ENCODE peak calls at places on chromosomes 7 and 10, in five cellular contexts. E is SK-N-SH, J is HCT116, T is HepG2, Q is GM12878. P is an unnamed sample.
A peak's percentile ranks its signal among the peaks of the same experiment; 100 is the strongest.

GRCh38 chr7:50587737-50588136 is 22.5 kb upstream of the DDC start:
- DNase-seq in E (no peak), J (no peak), T (no peak), Q (no peak), P (no peak)

GRCh38 chr7:46784746-46785145 is 797.2 kb downstream of the TNS3 start:
- DNase-seq in T (no peak), Q (no peak), J (peak; percentile 56), E (no peak), P (no peak)

GRCh38 chr10:97849491-97850402 is at the start of gene GOLGA7B:
- DNase-seq in T (peak; percentile 5), E (peak; percentile 92), J (no peak), Q (no peak), P (no peak)

GRCh38 chr7:41027428-41028115 is 675.3 kb downstream of the INHBA start:
- DNase-seq in Q (no peak), T (no peak), E (no peak), J (no peak), P (no peak)

GRCh38 chr7:74300951-74301350 is 11.7 kb downstream of the CLIP2 start:
- DNase-seq in J (no peak), E (no peak), T (no peak), Q (no peak), P (no peak)

GRCh38 chr10:97196213-97197029 is 10.7 kb upstream of the SLIT1 start:
- DNase-seq in J (peak; percentile 45), T (peak; percentile 47), E (peak; percentile 90), Q (no peak), P (peak; percentile 3)

GRCh38 chr10:127243490-127244272 is 47.3 kb upstream of the INSYN2A start:
- DNase-seq in E (peak; percentile 43), T (peak; percentile 46), J (peak; percentile 39), Q (no peak), P (no peak)

GRCh38 chr10:571643-572042 is 117.8 kb downstream of the DIP2C start:
- DNase-seq in E (no peak), T (no peak), J (no peak), Q (no peak), P (no peak)

GRCh38 chr10:75877877-75878276 is 446.5 kb downstream of the LRMDA start:
- DNase-seq in T (peak; percentile 37), Q (no peak), J (no peak), E (no peak), P (no peak)

GRCh38 chr7:85773116-85773783 is 586.4 kb upstream of the SEMA3D start:
- DNase-seq in T (no peak), E (no peak), J (no peak), Q (no peak), P (no peak)

GRCh38 chr7:15459018-15459621 is 102.7 kb downstream of the AGMO start:
- DNase-seq in T (no peak), Q (no peak), E (no peak), J (no peak), P (peak; percentile 10)

GRCh38 chr10:122113161-122113944 is 124.4 kb downstream of the TACC2 start:
- DNase-seq in J (peak; percentile 49), E (peak; percentile 94), T (peak; percentile 78), Q (no peak), P (no peak)

GRCh38 chr10:72720814-72721665 is 29.1 kb downstream of the MCU start:
- DNase-seq in J (no peak), T (no peak), E (no peak), Q (no peak), P (no peak)

GRCh38 chr10:89518108-89518507 is 17.3 kb downstream of the SLC16A12 start:
- DNase-seq in J (no peak), Q (no peak), E (no peak), T (no peak), P (no peak)

GRCh38 chr10:19904202-19904661 is 88.0 kb downstream of the PLXDC2 start:
- DNase-seq in T (no peak), Q (peak; percentile 27), E (no peak), J (no peak), P (no peak)

GRCh38 chr7:151461942-151462230 is 21.9 kb upstream of the CRYGN start:
- DNase-seq in J (no peak), E (no peak), Q (no peak), T (no peak), P (no peak)
- H3K4me3 ChIP-seq in J (no peak overlapping the region), E (no peak overlapping the region), Q (no peak overlapping the region), T (no peak overlapping the region), P (no peak overlapping the region)

GRCh38 chr7:123864966-123865365 is 20.0 kb downstream of the HYAL4 start:
- DNase-seq in Q (no peak), E (no peak), J (no peak), T (no peak), P (no peak)
- H3K9ac ChIP-seq in Q (no peak overlapping the region), E (no peak overlapping the region), J (no peak overlapping the region), T (no peak overlapping the region), P (peak overlapping the region; percentile 11)

GRCh38 chr7:150631084-150631824 is 931 bp downstream of the GIMAP6 start:
- DNase-seq in Q (peak; percentile 33), E (no peak), J (no peak), T (no peak), P (no peak)
- TF ChIP-seq POLR2AphosphoS5 in Q (no peak), E (no peak), J (no peak), T (no peak), P (no peak)

DNA sequence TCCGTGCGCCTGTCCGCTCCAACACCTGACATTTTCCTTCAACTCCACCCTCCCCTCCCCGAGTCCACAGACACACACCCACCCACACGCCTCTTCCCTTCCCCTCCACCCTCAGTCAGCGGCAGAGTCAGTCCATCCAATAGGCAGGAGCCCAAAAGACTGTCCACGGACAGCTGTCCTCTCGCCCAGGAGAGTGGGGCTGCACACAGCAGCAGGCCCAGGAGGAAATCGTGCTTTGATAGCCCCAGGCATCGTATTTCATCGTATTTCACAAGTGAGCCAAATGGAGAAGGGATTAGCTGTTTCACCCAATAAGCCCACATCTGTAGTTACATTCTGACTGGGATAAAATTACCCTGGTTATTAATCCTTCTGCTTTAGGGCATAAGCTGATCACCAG is 285.1 kb downstream of the ZEB1 start:
- DNase-seq in E (no peak), T (no peak), J (no peak), Q (no peak), P (no peak)
- H3K4me3 ChIP-seq in E (peak overlapping the region; percentile 72), T (no peak overlapping the region), J (peak overlapping the region; percentile 67), Q (peak overlapping the region; percentile 66), P (peak overlapping the region; percentile 73)

P was measured in SK-N-MC.